ENCODE peak calls at places on chromosome 16, in four cellular contexts. One of them, this sample, is unnamed. For H3K4me1, the result is how much of the 10 kb centered on the place peaks cover.

GRCh38 chr16:16021988-16022682 is 72.7 kb downstream of the ABCC1 start:
- DNase-seq in H9: peak
- DNase-seq in upper lobe of left lung: peak
- DNase-seq in right cardiac atrium: peak
- DNase-seq in this sample: no peak

GRCh38 chr16:67284699-67285646 is 5.6 kb downstream of the PLEKHG4 start:
- DNase-seq in H9: peak
- DNase-seq in upper lobe of left lung: no peak
- DNase-seq in right cardiac atrium: no peak
- DNase-seq in this sample: no peak

GRCh38 chr16:16021020-16021419 is 71.6 kb downstream of the ABCC1 start:
- DNase-seq in H9: no peak
- DNase-seq in upper lobe of left lung: no peak
- DNase-seq in right cardiac atrium: no peak
- DNase-seq in this sample: no peak

GRCh38 chr16:24499193-24499814 is 40.1 kb upstream of the RBBP6 start:
- DNase-seq in H9: peak
- DNase-seq in upper lobe of left lung: no peak
- DNase-seq in right cardiac atrium: no peak
- DNase-seq in this sample: no peak

GRCh38 chr16:77951788-77952187 is 70.6 kb upstream of the CLEC3A start:
- DNase-seq in H9: no peak
- DNase-seq in upper lobe of left lung: no peak
- DNase-seq in right cardiac atrium: no peak
- DNase-seq in this sample: no peak

GRCh38 chr16:23298290-23298689 is 3.8 kb upstream of the SCNN1B start:
- DNase-seq in H9: no peak
- DNase-seq in upper lobe of left lung: no peak
- DNase-seq in right cardiac atrium: no peak
- DNase-seq in this sample: no peak

GRCh38 chr16:324451-325334 is 27.8 kb downstream of the AXIN1 start:
- DNase-seq in H9: no peak
- DNase-seq in upper lobe of left lung: no peak
- DNase-seq in right cardiac atrium: peak
- DNase-seq in this sample: peak

GRCh38 chr16:3949287-3949686 is 68.8 kb upstream of the CREBBP start:
- DNase-seq in H9: no peak
- DNase-seq in upper lobe of left lung: no peak
- DNase-seq in right cardiac atrium: peak
- DNase-seq in this sample: no peak

GRCh38 chr16:75267631-75268264 is 16.3 kb upstream of the BCAR1 start:
- DNase-seq in H9: no peak
- DNase-seq in upper lobe of left lung: peak
- DNase-seq in right cardiac atrium: peak
- DNase-seq in this sample: no peak

GRCh38 chr16:11251525-11252481 is 4.2 kb downstream of the SOCS1 start:
- DNase-seq in H9: no peak
- DNase-seq in upper lobe of left lung: peak
- DNase-seq in right cardiac atrium: no peak
- DNase-seq in this sample: peak

GRCh38 chr16:63998-64913 is 8.2 kb downstream of the RHBDF1 start:
- DNase-seq in H9: no peak
- DNase-seq in upper lobe of left lung: no peak
- DNase-seq in right cardiac atrium: peak
- DNase-seq in this sample: no peak

GRCh38 chr16:75012380-75013081 is 13.7 kb downstream of the ZNRF1 start:
- DNase-seq in H9: no peak
- DNase-seq in upper lobe of left lung: no peak
- DNase-seq in right cardiac atrium: no peak
- DNase-seq in this sample: no peak

GRCh38 chr16:4892356-4893102 is 44.4 kb downstream of the PPL start:
- DNase-seq in H9: no peak
- DNase-seq in upper lobe of left lung: no peak
- DNase-seq in right cardiac atrium: peak
- DNase-seq in this sample: no peak

GRCh38 chr16:8505327-8505991 is 84.9 kb downstream of the TMEM114 start:
- DNase-seq in H9: no peak
- DNase-seq in upper lobe of left lung: no peak
- DNase-seq in right cardiac atrium: no peak
- DNase-seq in this sample: no peak

GRCh38 chr16:25413133-25413532 is 155.5 kb upstream of the ZKSCAN2 start:
- DNase-seq in H9: no peak
- DNase-seq in upper lobe of left lung: no peak
- DNase-seq in right cardiac atrium: no peak
- DNase-seq in this sample: no peak

GRCh38 chr16:14056970-14057369 is 14.1 kb upstream of the MRTFB start:
- DNase-seq in H9: no peak
- DNase-seq in upper lobe of left lung: no peak
- DNase-seq in right cardiac atrium: no peak
- DNase-seq in this sample: no peak

GRCh38 chr16:51922476-51922875 is 624.5 kb downstream of the TOX3 start:
- DNase-seq in H9: no peak
- DNase-seq in upper lobe of left lung: no peak
- DNase-seq in right cardiac atrium: no peak
- DNase-seq in this sample: no peak

GRCh38 chr16:51919736-51920135 is 627.2 kb downstream of the TOX3 start:
- DNase-seq in H9: no peak
- DNase-seq in upper lobe of left lung: no peak
- DNase-seq in right cardiac atrium: no peak
- DNase-seq in this sample: no peak

GRCh38 chr16:51916814-51917213 is 630.1 kb downstream of the TOX3 start:
- DNase-seq in H9: no peak
- DNase-seq in upper lobe of left lung: no peak
- DNase-seq in right cardiac atrium: no peak
- DNase-seq in this sample: no peak
- H3K4me1 ChIP-seq in H9: under half
- H3K4me1 ChIP-seq in upper lobe of left lung: under half
- H3K4me1 ChIP-seq in right cardiac atrium: under half
- H3K4me1 ChIP-seq in this sample: under half

GRCh38 chr16:20114356-20114755 is 40.7 kb upstream of the GPR139 start:
- DNase-seq in H9: no peak
- DNase-seq in upper lobe of left lung: no peak
- DNase-seq in right cardiac atrium: no peak
- DNase-seq in this sample: no peak

GRCh38 chr16:20107086-20107485 is 33.4 kb upstream of the GPR139 start:
- DNase-seq in H9: no peak
- DNase-seq in upper lobe of left lung: no peak
- DNase-seq in right cardiac atrium: no peak
- DNase-seq in this sample: no peak

GRCh38 chr16:20111143-20111542 is 37.5 kb upstream of the GPR139 start:
- DNase-seq in H9: no peak
- DNase-seq in upper lobe of left lung: no peak
- DNase-seq in right cardiac atrium: no peak
- DNase-seq in this sample: no peak
- H3K4me1 ChIP-seq in H9: under half
- H3K4me1 ChIP-seq in upper lobe of left lung: under half
- H3K4me1 ChIP-seq in right cardiac atrium: under half
- H3K4me1 ChIP-seq in this sample: under half

GRCh38 chr16:52786105-52786504 is 239.2 kb upstream of the TOX3 start:
- DNase-seq in H9: no peak
- DNase-seq in upper lobe of left lung: no peak
- DNase-seq in right cardiac atrium: no peak
- DNase-seq in this sample: no peak
- H3K4me1 ChIP-seq in H9: under half
- H3K4me1 ChIP-seq in upper lobe of left lung: under half
- H3K4me1 ChIP-seq in right cardiac atrium: under half
- H3K4me1 ChIP-seq in this sample: under half

GRCh38 chr16:89404561-89404960 is 85.8 kb downstream of the ANKRD11 start:
- DNase-seq in H9: no peak
- DNase-seq in upper lobe of left lung: no peak
- DNase-seq in right cardiac atrium: no peak
- DNase-seq in this sample: no peak
- H3K4me1 ChIP-seq in H9: under half
- H3K4me1 ChIP-seq in upper lobe of left lung: under half
- H3K4me1 ChIP-seq in right cardiac atrium: under half
- H3K4me1 ChIP-seq in this sample: half or more

GRCh38 chr16:57640612-57641011 is 12.2 kb downstream of the ADGRG1 start:
- DNase-seq in H9: no peak
- DNase-seq in upper lobe of left lung: no peak
- DNase-seq in right cardiac atrium: no peak
- DNase-seq in this sample: no peak
- H3K4me1 ChIP-seq in H9: under half
- H3K4me1 ChIP-seq in upper lobe of left lung: half or more
- H3K4me1 ChIP-seq in right cardiac atrium: under half
- H3K4me1 ChIP-seq in this sample: under half

GRCh38 chr16:85289760-85290625 is 177.7 kb upstream of the CIBAR2 start:
- DNase-seq in H9: no peak
- DNase-seq in upper lobe of left lung: no peak
- DNase-seq in right cardiac atrium: no peak
- DNase-seq in this sample: no peak

GRCh38 chr16:85290626-85291301 is 178.5 kb upstream of the CIBAR2 start:
- DNase-seq in H9: no peak
- DNase-seq in upper lobe of left lung: no peak
- DNase-seq in right cardiac atrium: no peak
- DNase-seq in this sample: no peak

GRCh38 chr16:85288341-85288868 is 176.1 kb upstream of the CIBAR2 start:
- DNase-seq in H9: no peak
- DNase-seq in upper lobe of left lung: no peak
- DNase-seq in right cardiac atrium: no peak
- DNase-seq in this sample: no peak

GRCh38 chr16:85286970-85287814 is 174.9 kb upstream of the CIBAR2 start:
- DNase-seq in H9: no peak
- DNase-seq in upper lobe of left lung: peak
- DNase-seq in right cardiac atrium: peak
- DNase-seq in this sample: no peak

GRCh38 chr16:85288869-85289660 is 176.8 kb upstream of the CIBAR2 start:
- DNase-seq in H9: no peak
- DNase-seq in upper lobe of left lung: no peak
- DNase-seq in right cardiac atrium: no peak
- DNase-seq in this sample: no peak
- H3K4me1 ChIP-seq in H9: under half
- H3K4me1 ChIP-seq in upper lobe of left lung: under half
- H3K4me1 ChIP-seq in right cardiac atrium: under half
- H3K4me1 ChIP-seq in this sample: under half

DNA sequence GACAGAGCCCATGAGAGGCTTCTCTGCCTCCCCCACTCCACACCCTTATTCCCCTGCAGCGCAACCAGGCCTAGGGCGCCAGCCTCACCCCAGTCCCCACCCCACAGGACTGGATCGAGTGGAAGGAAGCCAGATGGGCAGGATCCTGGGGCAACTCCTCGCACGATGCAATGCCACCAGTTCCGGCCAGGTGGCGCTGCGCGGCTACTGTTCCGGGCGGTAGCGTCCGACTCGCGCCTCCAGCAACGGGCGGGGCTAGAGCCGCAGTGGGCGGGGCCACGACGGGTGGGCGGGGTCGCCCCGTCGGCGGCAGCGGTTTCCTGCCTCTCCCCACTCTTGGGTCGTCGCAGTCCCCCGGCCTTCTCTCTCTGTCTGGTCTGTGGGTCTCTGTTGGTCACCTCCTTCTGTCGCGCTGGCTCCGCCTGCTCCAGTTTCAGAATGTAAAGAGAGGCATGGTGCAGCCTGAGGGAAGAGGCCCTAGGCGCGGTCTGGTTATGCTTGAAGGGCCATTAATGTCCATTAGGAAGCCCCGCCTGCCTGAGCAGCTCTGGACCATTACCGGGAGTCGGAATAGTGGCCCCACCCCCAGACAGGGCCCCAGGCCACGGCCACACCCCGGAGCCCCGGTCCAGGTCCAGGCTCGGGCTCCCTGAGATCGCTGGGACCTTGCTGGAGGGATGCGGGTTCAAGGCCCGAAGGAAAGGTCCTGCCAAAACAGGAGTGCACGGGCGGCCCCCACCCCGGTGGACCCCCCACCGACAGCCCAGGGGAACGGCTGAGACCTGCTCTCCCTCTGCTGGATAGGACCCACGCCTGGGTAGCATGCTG is 3.4 kb upstream of the NHERF2 start:
- DNase-seq in H9: peak
- DNase-seq in upper lobe of left lung: peak
- DNase-seq in right cardiac atrium: peak
- DNase-seq in this sample: peak
- H3K4me1 ChIP-seq in H9: under half
- H3K4me1 ChIP-seq in upper lobe of left lung: under half
- H3K4me1 ChIP-seq in right cardiac atrium: under half
- H3K4me1 ChIP-seq in this sample: under half